ENCODE peak calls at places on chromosomes 12 and 14, in four cellular contexts. Q is transverse colon, V is tibial artery, B is H1. A is an unnamed sample. For H3K4me1, the result is how much of the 10 kb centered on the place peaks cover.

GRCh38 chr12:4039927-4040326 is 166.7 kb upstream of the PARP11 start:
- DNase-seq in Q (no peak), V (no peak), B (no peak), A (no peak)

GRCh38 chr12:5402536-5402935 is 29.4 kb upstream of the NTF3 start:
- DNase-seq in Q (no peak), B (no peak), V (no peak), A (no peak)

GRCh38 chr12:19248929-19249602 is 119.5 kb downstream of the PLEKHA5 start:
- DNase-seq in B (no peak), V (no peak), Q (no peak), A (no peak)

GRCh38 chr14:99774204-99774497 is 19.1 kb upstream of the EML1 start:
- DNase-seq in V (no peak), B (no peak), Q (no peak), A (no peak)

GRCh38 chr12:109134186-109134917 is 18.0 kb downstream of the ACACB start:
- DNase-seq in B (no peak), Q (no peak), V (peak), A (peak)

GRCh38 chr12:60123443-60124000 is 527.7 kb downstream of the SLC16A7 start:
- DNase-seq in B (no peak), V (no peak), Q (no peak), A (no peak)

GRCh38 chr14:94681300-94682060 is 69.3 kb downstream of the SERPINA3 start:
- DNase-seq in B (no peak), Q (peak), V (peak), A (peak)

GRCh38 chr14:90661881-90662280 is 154.3 kb downstream of the TTC7B start:
- DNase-seq in V (no peak), Q (no peak), B (no peak), A (no peak)

GRCh38 chr12:76706099-76706498 is 57.8 kb upstream of the ZDHHC17 start:
- DNase-seq in Q (no peak), V (no peak), B (no peak), A (no peak)

GRCh38 chr14:26820578-26820977 is 222.7 kb upstream of the NOVA1 start:
- DNase-seq in B (no peak), Q (no peak), V (no peak), A (no peak)

GRCh38 chr12:52210186-52210924 is 18.5 kb upstream of the KRT80 start:
- DNase-seq in V (peak), B (no peak), Q (no peak), A (no peak)

GRCh38 chr12:107320929-107321618 is 227.7 kb upstream of the CRY1 start:
- DNase-seq in V (no peak), Q (peak), B (no peak), A (peak)

GRCh38 chr12:51642286-51642685 is 51.3 kb downstream of the SCN8A start:
- DNase-seq in V (no peak), Q (no peak), B (no peak), A (no peak)

GRCh38 chr14:68650403-68650994 is 142.4 kb downstream of the ZFP36L1 start:
- DNase-seq in Q (no peak), B (no peak), V (no peak), A (peak)
- H3K4me1 ChIP-seq in Q (under half), B (under half), V (under half), A (under half)

GRCh38 chr14:31659278-31659677 is 98.1 kb downstream of the NUBPL start:
- DNase-seq in B (no peak), V (no peak), Q (no peak), A (no peak)
- TF ChIP-seq CTCF in B (no peak), V (no peak), Q (no peak), A (no peak)

DNA sequence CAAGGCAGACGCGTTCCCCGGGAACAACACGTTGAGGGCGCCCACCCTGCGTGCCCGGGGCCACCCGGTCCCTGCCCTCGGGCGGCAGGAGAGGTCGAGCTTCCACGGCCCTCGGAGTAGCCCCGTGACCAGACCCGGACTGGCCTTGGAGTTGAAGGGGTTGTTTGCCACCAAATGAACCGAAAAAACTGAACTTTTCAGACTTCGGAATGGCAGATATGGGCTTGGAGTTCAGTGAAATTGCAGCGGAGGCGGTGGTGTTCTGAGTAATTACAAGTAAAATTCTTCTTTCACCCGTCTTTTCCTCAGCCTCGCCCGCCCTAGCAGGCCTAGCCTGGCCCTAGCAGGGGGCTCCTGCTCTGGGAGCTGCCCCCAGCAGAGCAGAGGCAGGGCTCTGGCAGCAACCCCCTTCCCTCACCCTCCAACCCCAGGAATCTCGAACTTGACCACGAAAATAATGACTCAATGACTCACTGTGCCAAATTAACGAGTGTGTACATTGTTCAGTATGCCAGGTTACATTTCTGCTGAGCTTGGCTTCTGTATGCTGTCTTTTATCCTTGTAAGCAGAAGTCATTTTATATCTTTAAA is 1.1 kb downstream of the PAPLN start:
- DNase-seq in B (no peak), Q (no peak), V (no peak), A (no peak)
- H3K27ac ChIP-seq in B (no peak), Q (peak), V (no peak), A (no peak)

DNA sequence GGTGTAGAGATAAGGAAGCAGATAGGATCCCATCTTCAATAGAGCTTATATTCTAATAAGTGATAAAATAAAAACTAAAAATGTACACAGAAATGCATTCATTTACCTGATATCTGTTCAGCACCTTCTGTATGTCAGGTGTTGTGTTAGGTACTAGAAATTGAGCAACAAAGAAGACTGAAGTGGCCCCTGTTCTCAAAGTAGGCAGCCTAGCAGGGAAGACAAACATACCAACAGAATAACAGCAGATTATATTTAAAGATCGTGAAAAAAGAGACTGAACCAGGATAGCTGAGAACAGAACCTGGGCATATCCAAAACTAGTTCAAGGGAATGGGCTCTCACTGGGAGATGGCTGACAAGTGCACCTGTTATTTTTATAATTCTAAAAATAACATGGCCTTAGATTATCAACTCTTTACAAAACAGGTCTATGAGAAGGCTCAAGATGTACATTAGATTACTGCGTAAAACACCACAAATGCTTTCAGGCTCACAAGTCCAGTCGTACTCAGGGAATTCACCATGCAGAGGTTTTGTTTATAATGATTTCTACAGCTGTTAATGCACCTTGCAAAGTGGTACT is 16.3 kb downstream of the ANO6 start:
- DNase-seq in V (no peak), Q (no peak), B (no peak), A (no peak)
- H3K4me1 ChIP-seq in V (half or more), Q (under half), B (under half), A (half or more)